ENCODE peak calls at places on chromosome 4, in ten cellular contexts. S is KBM-7; E is astrocyte of the spinal cord; X is left ventricle myocardium inferior; G is tibial artery; Y is A549; F is HEK293T; T is foreskin fibroblast; J is NCI-H1092 treated with DMSO at 0.1 percent for 48 hours; I is activated T-cell treated with anti-CD3 and anti-CD28 coated beads, Interleukin-2, amount 50 U/mL, for 4 hours. N is an unnamed sample.

GRCh38 chr4:26076896-26077295 is 162.9 kb downstream of the SMIM20 start:
- DNase-seq in S (no peak), E (no peak), X (no peak), G (no peak), Y (no peak), F (no peak), T (peak; percentile 86), J (no peak), I (no peak), N (no peak)

GRCh38 chr4:38868055-38868965 is 704 bp downstream of the FAM114A1 start:
- DNase-seq in S (no peak), E (no peak), X (peak; percentile 52), G (peak; percentile 36), Y (no peak), F (no peak), T (peak; percentile 52), J (no peak), I (no peak), N (no peak)

GRCh38 chr4:108637856-108638255 is 12.5 kb upstream of the OSTC start:
- DNase-seq in S (no peak), E (no peak), X (no peak), G (no peak), Y (no peak), F (no peak), T (peak; percentile 54), J (no peak), I (no peak), N (no peak)

GRCh38 chr4:93178279-93178678 is 650.3 kb upstream of the ATOH1 start:
- DNase-seq in S (no peak), E (no peak), X (no peak), G (no peak), Y (no peak), F (no peak), T (no peak), J (no peak), I (no peak), N (no peak)

GRCh38 chr4:179666226-179666625 is 2224.0 kb upstream of the AGA start:
- DNase-seq in S (no peak), E (no peak), X (no peak), G (no peak), Y (no peak), F (no peak), T (no peak), J (no peak), I (no peak), N (no peak)

GRCh38 chr4:166165829-166166420 is 292.9 kb downstream of the TLL1 start:
- DNase-seq in S (peak; percentile 70), E (peak; percentile 84), X (no peak), G (no peak), Y (peak; percentile 16), F (peak; percentile 63), T (peak; percentile 81), J (peak; percentile 90), I (no peak), N (peak; percentile 69)

GRCh38 chr4:173181769-173182374 is 13.3 kb downstream of the GALNT7 start:
- DNase-seq in S (no peak), E (peak; percentile 86), X (no peak), G (no peak), Y (no peak), F (no peak), T (peak; percentile 65), J (no peak), I (no peak), N (no peak)

GRCh38 chr4:169251291-169252235 is 19.2 kb downstream of the SH3RF1 start:
- DNase-seq in S (no peak), E (peak; percentile 33), X (no peak), G (no peak), Y (peak; percentile 31), F (no peak), T (no peak), J (no peak), I (no peak), N (no peak)

GRCh38 chr4:185115827-185116232 is 27.2 kb upstream of the SLC25A4 start:
- DNase-seq in S (peak; percentile 78), E (peak; percentile 47), X (peak; percentile 69), G (no peak), Y (no peak), F (peak; percentile 66), T (peak; percentile 89), J (peak; percentile 54), I (no peak), N (no peak)

GRCh38 chr4:10079256-10079655 is 37.3 kb downstream of the WDR1 start:
- DNase-seq in S (no peak), E (no peak), X (peak; percentile 15), G (peak; percentile 18), Y (no peak), F (no peak), T (no peak), J (no peak), I (no peak), N (no peak)

GRCh38 chr4:122783301-122784215 is 43.1 kb upstream of the FGF2 start:
- DNase-seq in S (no peak), E (peak; percentile 89), X (peak; percentile 66), G (peak; percentile 53), Y (peak; percentile 76), F (no peak), T (peak; percentile 95), J (no peak), I (no peak), N (no peak)

GRCh38 chr4:153750197-153750817 is 9.5 kb downstream of the RNF175 start:
- DNase-seq in S (peak; percentile 86), E (peak; percentile 85), X (no peak), G (peak; percentile 63), Y (peak; percentile 15), F (peak; percentile 76), T (peak; percentile 92), J (peak; percentile 50), I (peak; percentile 42), N (peak; percentile 49)

N was measured in DMS153.